ENCODE peak calls at places on chromosomes 3 and 15, in five cellular contexts. G, N, X, S and M are unnamed samples.

GRCh38 chr3:149579838-149580542 is 77.8 kb downstream of the WWTR1 start:
- DNase-seq in G (no peak), S (peak; percentile 22), N (no peak), X (no peak), M (peak; percentile 65)

GRCh38 chr3:195147649-195148121 is 123.3 kb downstream of the XXYLT1 start:
- DNase-seq in X (no peak), N (no peak), S (peak; percentile 88), G (no peak), M (peak; percentile 95)

GRCh38 chr15:96974761-96975160 is 644.3 kb downstream of the NR2F2 start:
- DNase-seq in X (no peak), G (no peak), S (no peak), N (no peak), M (no peak)

GRCh38 chr3:43233062-43233461 is 53.3 kb upstream of the SNRK start:
- DNase-seq in N (no peak), G (no peak), X (no peak), S (no peak), M (no peak)

GRCh38 chr3:132984181-132984580 is 54.0 kb upstream of the TMEM108 start:
- DNase-seq in G (no peak), N (no peak), S (no peak), X (no peak), M (no peak)

GRCh38 chr3:198027045-198027798 is 67.2 kb downstream of the LMLN start:
- DNase-seq in S (no peak), N (no peak), X (no peak), G (no peak), M (no peak)

GRCh38 chr15:78127882-78128281 is 3.4 kb downstream of the CIB2 start:
- DNase-seq in X (no peak), S (no peak), G (no peak), N (no peak), M (no peak)

GRCh38 chr3:93906245-93906644 is 67.5 kb downstream of the PROS1 start:
- DNase-seq in S (no peak), X (no peak), N (no peak), G (no peak), M (no peak)

GRCh38 chr3:31572605-31573459 is 40.1 kb downstream of the STT3B start:
- DNase-seq in X (no peak), S (no peak), G (no peak), N (no peak), M (peak; percentile 28)

GRCh38 chr15:48541659-48542334 is 103.7 kb downstream of the FBN1 start:
- DNase-seq in G (no peak), X (no peak), N (no peak), S (no peak), M (peak; percentile 69)

GRCh38 chr3:147604136-147604535 is 195.0 kb downstream of the ZIC1 start:
- DNase-seq in S (no peak), X (no peak), G (no peak), N (no peak), M (no peak)

GRCh38 chr3:188133219-188133618 is 20.7 kb upstream of the LPP start:
- DNase-seq in X (no peak), N (no peak), S (no peak), G (no peak), M (no peak)

GRCh38 chr15:39918688-39919385 is 1.2 kb downstream of the GPR176 start:
- DNase-seq in S (no peak), N (no peak), X (no peak), G (no peak), M (no peak)

GRCh38 chr3:181103605-181104004 is 114.1 kb upstream of the DNAJC19 start:
- DNase-seq in N (no peak), X (no peak), S (peak; percentile 46), G (no peak), M (peak; percentile 41)

GRCh38 chr3:168884353-168884903 is 779.1 kb downstream of the MECOM start:
- DNase-seq in N (no peak), G (peak; percentile 41), S (no peak), X (no peak), M (no peak)

GRCh38 chr15:85276508-85276907 is 103.9 kb upstream of the AKAP13 start:
- DNase-seq in X (no peak), N (no peak), G (no peak), S (no peak), M (no peak)

GRCh38 chr3:14222900-14223594 is 44.4 kb downstream of the LSM3 start:
- DNase-seq in N (no peak), X (no peak), G (no peak), S (no peak), M (peak; percentile 35)

GRCh38 chr3:52446631-52447511 is 2.0 kb upstream of the SEMA3G start:
- DNase-seq in X (peak; percentile 45), N (no peak), G (peak; percentile 63), S (peak; percentile 77), M (peak; percentile 76)
- H3K4me3 ChIP-seq in X (no peak overlapping the region), N (no peak overlapping the region), G (no peak overlapping the region), S (no peak overlapping the region), M (no peak overlapping the region)

DNA sequence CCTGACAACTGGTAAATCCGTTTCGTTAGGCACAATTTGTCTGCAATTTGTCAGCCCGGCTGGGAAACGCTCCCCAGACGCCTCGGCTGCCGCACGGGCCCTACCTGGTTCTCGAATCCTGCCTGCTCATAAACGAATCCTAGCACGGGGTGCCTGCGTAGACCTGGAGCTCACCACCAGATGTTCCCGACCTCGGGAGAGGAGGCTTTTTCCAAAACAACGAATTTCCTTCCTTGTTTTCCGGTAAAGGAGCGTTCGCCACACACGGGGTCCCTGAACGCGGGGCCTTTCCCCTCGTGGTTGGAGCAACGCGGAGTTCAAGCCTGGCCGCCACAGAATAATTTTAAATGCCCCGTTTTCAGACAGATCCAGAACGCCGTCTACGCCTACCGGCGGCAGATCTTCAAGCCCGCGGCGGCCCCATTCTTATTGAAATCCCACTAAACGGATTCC is 1.1 kb downstream of the GATA2 start:
- DNase-seq in N (no peak), G (no peak), X (no peak), S (no peak), M (no peak)
- H3K4me3 ChIP-seq in N (peak overlapping the region; percentile 58), G (peak overlapping the region; percentile 32), X (no peak overlapping the region), S (no peak overlapping the region), M (no peak overlapping the region)

DNA sequence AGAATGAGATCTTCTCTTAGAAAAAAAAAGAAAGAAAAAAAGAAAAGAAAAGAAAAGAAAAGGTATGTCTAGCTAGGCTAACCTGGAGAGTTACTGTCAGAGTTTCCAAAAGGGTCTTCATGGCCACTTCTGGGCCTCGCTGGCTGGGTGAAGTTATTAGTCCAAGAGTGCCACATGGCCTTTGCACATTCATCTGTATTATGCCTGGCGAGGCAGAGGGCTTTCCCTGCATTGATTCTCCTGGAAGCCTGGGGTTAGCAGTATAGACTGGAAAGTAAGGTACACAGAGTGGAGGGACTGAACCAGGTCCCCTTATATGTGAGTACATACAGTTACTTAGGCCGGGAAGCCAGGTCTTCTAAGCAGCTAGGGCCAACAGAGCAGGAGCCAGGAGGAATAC is 54.8 kb upstream of the CGNL1 start:
- DNase-seq in N (no peak), S (no peak), X (no peak), G (no peak), M (no peak)
- H3K4me3 ChIP-seq in N (no peak overlapping the region), S (no peak overlapping the region), X (no peak overlapping the region), G (no peak overlapping the region), M (no peak overlapping the region)

GRCh38 chr15:37246856-37247255 is 146.5 kb upstream of the MEIS2 start:
- DNase-seq in X (no peak), S (no peak), N (no peak), G (no peak), M (no peak)
- H3K4me3 ChIP-seq in X (no peak overlapping the region), S (no peak overlapping the region), N (no peak overlapping the region), G (no peak overlapping the region), M (no peak overlapping the region)

DNA sequence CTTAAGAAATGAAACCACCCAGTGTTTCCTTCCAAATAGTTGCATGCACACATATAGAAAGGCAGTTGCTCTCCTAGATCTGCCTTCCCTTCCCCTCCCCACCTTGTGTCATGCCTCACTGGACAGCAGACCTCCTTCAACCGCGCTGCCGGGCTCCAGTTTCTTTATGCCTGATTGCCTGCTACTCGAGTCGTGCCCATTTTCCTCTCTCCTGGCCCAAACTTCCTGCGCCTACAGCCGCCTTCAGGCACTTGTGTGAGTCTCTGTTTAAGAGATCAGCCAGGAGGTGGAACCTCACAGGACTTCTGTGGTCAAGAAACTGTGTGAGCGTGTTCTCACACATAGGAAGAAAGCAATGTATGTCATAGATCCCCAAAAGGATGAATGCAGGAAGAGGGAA is 8.8 kb upstream of the FAM107A start:
- DNase-seq in S (no peak), G (no peak), X (no peak), N (no peak), M (peak; percentile 25)
- H3K4me3 ChIP-seq in S (no peak overlapping the region), G (no peak overlapping the region), X (peak overlapping the region; percentile 72), N (peak overlapping the region; percentile 44), M (no peak overlapping the region)

DNA sequence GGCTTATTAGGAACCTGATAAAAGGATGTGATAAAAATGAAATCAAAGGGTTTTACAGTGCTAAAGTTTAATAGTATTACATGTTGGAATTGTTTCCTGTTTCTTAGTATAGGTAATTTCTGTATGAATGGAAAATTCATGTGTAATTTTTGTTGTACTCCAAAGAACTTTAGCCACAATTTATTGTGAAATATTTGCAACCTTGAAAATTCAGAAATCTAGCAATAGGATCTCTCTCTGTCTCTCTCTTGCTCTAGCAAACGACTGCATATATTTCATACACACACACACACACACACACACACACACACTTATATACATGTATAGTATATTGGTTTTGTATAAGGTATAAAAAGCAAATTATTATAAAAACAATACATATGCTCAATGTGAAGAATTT is 59.6 kb downstream of the PIAS1 start:
- DNase-seq in G (no peak), N (no peak), X (no peak), S (no peak), M (no peak)
- H3K4me3 ChIP-seq in G (no peak overlapping the region), N (no peak overlapping the region), X (no peak overlapping the region), S (peak overlapping the region; percentile 88), M (peak overlapping the region; percentile 45)

GRCh38 chr15:92869263-92869940 is 30.7 kb upstream of the CHD2 start:
- DNase-seq in N (no peak), S (no peak), G (no peak), X (no peak), M (no peak)
- H3K4me3 ChIP-seq in N (no peak overlapping the region), S (no peak overlapping the region), G (no peak overlapping the region), X (no peak overlapping the region), M (no peak overlapping the region)

GRCh38 chr3:124860599-124860998 is 26.6 kb downstream of the ITGB5 start:
- DNase-seq in X (no peak), S (no peak), N (peak; percentile 60), G (peak; percentile 50), M (no peak)
- H3K4me3 ChIP-seq in X (no peak overlapping the region), S (no peak overlapping the region), N (no peak overlapping the region), G (no peak overlapping the region), M (no peak overlapping the region)

GRCh38 chr15:65644282-65644681 is 22.5 kb downstream of the SLC24A1 start:
- DNase-seq in S (no peak), X (no peak), N (no peak), G (no peak), M (no peak)
- H3K4me3 ChIP-seq in S (no peak overlapping the region), X (no peak overlapping the region), N (no peak overlapping the region), G (no peak overlapping the region), M (no peak overlapping the region)